ENCODE peak calls at places on chromosomes 4 and X, in seven cellular contexts. C is H9; F is CD8-positive, alpha-beta T cell; L is astrocyte; V is CD4-positive, alpha-beta memory T cell; U is pancreas; I is colonic mucosa. N is an unnamed sample. For H3K4me1, the result is how much of the 10 kb centered on the place peaks cover.

GRCh38 chr4:165394275-165394674 is 15.5 kb downstream of the CPE start:
- DNase-seq in L (peak), F (no peak), C (no peak), U (no peak), V (no peak), I (no peak), N (peak)

GRCh38 chr4:181832305-181832704 is 410.9 kb upstream of the TENM3 start:
- DNase-seq in F (no peak), U (no peak), V (no peak), I (no peak), C (no peak), L (no peak), N (no peak)

GRCh38 chr4:70709551-70710080 is 12.1 kb upstream of the RUFY3 start:
- DNase-seq in C (no peak), V (no peak), I (no peak), F (no peak), L (peak), U (no peak), N (no peak)

GRCh38 chr4:119299221-119300071 is 22.5 kb downstream of the FABP2 start:
- DNase-seq in I (peak), C (no peak), F (no peak), V (no peak), L (peak), U (no peak), N (peak)

GRCh38 chrX:153766098-153766817 is 2.2 kb downstream of the PLXNB3 start:
- DNase-seq in I (no peak), V (no peak), U (peak), L (peak), F (no peak), C (peak), N (no peak)

GRCh38 chr4:185718578-185719492 is 93.2 kb downstream of the SORBS2 start:
- DNase-seq in C (no peak), F (no peak), U (no peak), I (no peak), L (no peak), V (no peak), N (no peak)

GRCh38 chr4:183099537-183100297 is 660 bp downstream of the WWC2 start:
- DNase-seq in U (peak), C (peak), L (no peak), V (no peak), F (peak), I (no peak), N (no peak)

GRCh38 chr4:26204249-26204825 is 116.5 kb upstream of the RBPJ start:
- DNase-seq in C (no peak), U (no peak), V (peak), I (no peak), F (peak), L (no peak), N (peak)

GRCh38 chrX:110321670-110322069 is 3.8 kb upstream of the AMMECR1 start:
- DNase-seq in C (no peak), F (no peak), V (no peak), U (no peak), I (no peak), L (no peak), N (no peak)

GRCh38 chrX:45849261-45849660 is 648.6 kb upstream of the DIPK2B start:
- DNase-seq in V (peak), L (peak), I (no peak), C (no peak), U (no peak), F (no peak), N (no peak)

GRCh38 chr4:26566027-26566578 is 17.8 kb upstream of the TBC1D19 start:
- DNase-seq in L (no peak), U (no peak), F (no peak), I (no peak), V (no peak), C (no peak), N (no peak)

GRCh38 chr4:163191999-163192398 is 25.3 kb upstream of the NAF1 start:
- DNase-seq in I (no peak), C (no peak), F (no peak), V (no peak), U (no peak), L (no peak), N (no peak)

GRCh38 chr4:37981844-37982720 is 21.9 kb downstream of the PTTG2 start:
- DNase-seq in U (no peak), F (no peak), C (no peak), L (peak), I (no peak), V (no peak), N (no peak)

GRCh38 chrX:100316987-100317386 is 93.1 kb downstream of the PCDH19 start:
- DNase-seq in L (peak), I (no peak), C (no peak), U (no peak), V (no peak), F (no peak), N (no peak)

GRCh38 chr4:27239651-27240050 is 379.0 kb downstream of the STIM2 start:
- DNase-seq in V (no peak), C (no peak), L (peak), I (no peak), F (no peak), U (no peak), N (no peak)

GRCh38 chr4:14871676-14872430 is 130.4 kb upstream of the CPEB2 start:
- DNase-seq in I (no peak), C (peak), U (no peak), L (no peak), F (no peak), V (peak), N (peak)

GRCh38 chrX:149630681-149631292 is 805 bp downstream of the TMEM185A start:
- DNase-seq in C (no peak), F (no peak), V (no peak), L (peak), I (no peak), U (no peak), N (no peak)

GRCh38 chr4:108590776-108591175 is 29.6 kb upstream of the RPL34 start:
- DNase-seq in F (no peak), U (no peak), V (no peak), L (no peak), C (no peak), I (no peak), N (no peak)

GRCh38 chr4:36509816-36510215 is 228.4 kb downstream of the DTHD1 start:
- DNase-seq in I (no peak), V (no peak), U (no peak), F (no peak), L (no peak), C (no peak), N (no peak)

GRCh38 chrX:136210806-136211205 is 40.4 kb downstream of the MAP7D3 start:
- DNase-seq in U (no peak), F (no peak), V (no peak), L (no peak), I (no peak), C (no peak), N (no peak)

GRCh38 chrX:77087529-77088169 is 359.5 kb upstream of the FGF16 start:
- DNase-seq in V (no peak), L (peak), I (peak), C (no peak), U (no peak), F (no peak), N (no peak)

GRCh38 chr4:73589261-73589847 is 30.9 kb downstream of the RASSF6 start:
- DNase-seq in L (peak), V (no peak), I (no peak), U (no peak), C (no peak), F (no peak), N (no peak)

GRCh38 chr4:23855912-23856605 is 33.8 kb downstream of the PPARGC1A start:
- DNase-seq in F (no peak), C (no peak), V (no peak), L (peak), I (no peak), U (no peak), N (no peak)

GRCh38 chrX:52933976-52934703 is 24.2 kb downstream of the FAM156A start:
- DNase-seq in F (peak), L (peak), C (no peak), U (no peak), V (no peak), I (no peak), N (no peak)

GRCh38 chr4:18722748-18723191 is 701.2 kb upstream of the LCORL start:
- DNase-seq in C (no peak), L (no peak), F (no peak), V (no peak), I (no peak), U (no peak), N (no peak)

GRCh38 chr4:57265831-57266582 is 155.8 kb upstream of the IGFBP7 start:
- DNase-seq in L (no peak), U (no peak), I (no peak), F (no peak), V (no peak), C (peak), N (no peak)

GRCh38 chr4:107913283-107913899 is 18.0 kb upstream of the CYP2U1 start:
- DNase-seq in C (no peak), V (peak), U (no peak), I (peak), L (peak), F (no peak), N (peak)

GRCh38 chrX:69029696-69030245 is 135.5 kb downstream of the PJA1 start:
- DNase-seq in L (no peak), U (no peak), V (no peak), F (no peak), C (no peak), I (no peak), N (no peak)

GRCh38 chr4:184406915-184407314 is 67.4 kb downstream of the IRF2 start:
- DNase-seq in L (no peak), F (no peak), U (no peak), V (no peak), I (peak), C (no peak), N (no peak)

GRCh38 chrX:130171446-130172126 is at the start of gene RAB33A:
- DNase-seq in C (peak), V (peak), I (no peak), F (peak), U (peak), L (no peak), N (peak)

GRCh38 chr4:181213562-181213961 is 1029.6 kb upstream of the TENM3 start:
- DNase-seq in F (no peak), V (no peak), C (no peak), L (no peak), I (no peak), U (no peak), N (no peak)

GRCh38 chrX:133681416-133681815 is 266.1 kb upstream of the GPC4 start:
- DNase-seq in F (no peak), U (no peak), L (no peak), I (no peak), V (no peak), C (no peak), N (no peak)

GRCh38 chrX:1452497-1453389 is at the start of gene ASMTL:
- DNase-seq in U (peak), C (peak), L (peak), V (peak), F (peak), I (peak), N (peak)

GRCh38 chr4:79855081-79855480 is 217.9 kb downstream of the ANTXR2 start:
- DNase-seq in I (no peak), L (no peak), U (no peak), C (no peak), V (no peak), F (no peak), N (no peak)

GRCh38 chr4:40182041-40182440 is 14.8 kb upstream of the RHOH start:
- DNase-seq in U (no peak), F (no peak), I (peak), C (no peak), V (no peak), L (no peak), N (no peak)

GRCh38 chr4:53777244-53777984 is 186.1 kb upstream of the LNX1 start:
- DNase-seq in V (no peak), I (no peak), C (no peak), L (peak), U (no peak), F (no peak), N (no peak)

GRCh38 chr4:98741952-98742351 is 83.5 kb upstream of the TSPAN5 start:
- DNase-seq in F (no peak), V (no peak), I (no peak), U (no peak), C (no peak), L (no peak), N (no peak)

DNA sequence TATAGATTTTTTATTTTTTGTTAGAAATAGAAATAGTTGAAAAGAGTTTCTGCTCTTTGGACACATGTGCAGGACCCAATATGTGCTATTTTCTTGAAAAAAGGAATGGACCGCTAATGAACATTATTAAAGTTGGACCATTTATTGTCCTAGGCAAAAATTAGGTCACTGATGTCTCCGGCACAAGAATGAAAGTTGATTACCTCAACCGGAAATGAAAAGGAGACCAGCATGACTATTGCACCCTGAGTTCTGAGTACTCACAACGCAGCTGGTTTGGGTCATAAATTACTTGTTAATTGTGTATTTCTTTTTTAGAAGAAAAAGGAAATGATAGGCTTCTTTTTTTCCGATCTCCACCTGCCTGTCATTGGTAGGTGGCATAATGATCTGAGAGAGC is 232.6 kb downstream of the ARHGAP24 start:
- DNase-seq in V (no peak), U (no peak), I (no peak), C (no peak), L (no peak), F (no peak), N (no peak)
- H3K27ac ChIP-seq in V (no peak), U (no peak), I (no peak), C (no peak), L (no peak), F (no peak), N (no peak)

DNA sequence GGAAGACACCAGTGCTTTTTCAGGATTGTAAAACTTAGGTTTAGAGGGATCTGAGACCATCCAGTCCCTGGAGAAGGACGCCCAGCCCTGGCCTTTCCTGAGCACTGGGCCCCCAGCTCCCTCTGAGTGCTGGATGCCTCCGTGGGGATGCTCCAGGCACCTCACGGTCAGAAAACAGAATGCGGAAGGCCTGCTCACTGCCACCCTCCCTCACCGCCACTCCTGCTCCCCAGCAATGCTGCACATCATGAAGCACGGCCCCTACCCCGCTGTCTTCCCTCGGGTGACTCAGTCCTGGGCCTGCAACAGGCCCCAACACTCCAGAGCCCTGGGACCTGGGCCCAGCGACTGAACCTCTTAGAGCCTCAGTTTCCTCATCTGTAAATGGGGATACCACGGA is 26.2 kb downstream of the ABLIM2 start:
- DNase-seq in U (peak), L (no peak), I (no peak), C (no peak), V (no peak), F (no peak), N (no peak)
- H3K4me1 ChIP-seq in U (under half), L (under half), I (under half), C (under half), V (under half), F (under half), N (under half)

GRCh38 chrX:7711167-7711566 is 131.8 kb upstream of the VCX start:
- DNase-seq in F (no peak), U (no peak), L (no peak), C (no peak), I (no peak), V (no peak), N (no peak)
- H3K27ac ChIP-seq in F (no peak), U (no peak), L (no peak), C (no peak), I (no peak), V (no peak), N (no peak)

GRCh38 chr4:139557506-139558110 is 1.6 kb upstream of the SETD7 start:
- DNase-seq in V (no peak), I (peak), C (no peak), L (no peak), F (no peak), U (no peak), N (no peak)
- H3K4me1 ChIP-seq in V (half or more), I (under half), C (under half), L (under half), F (under half), U (under half), N (half or more)

GRCh38 chr4:141636077-141636770 is at the start of gene IL15:
- DNase-seq in F (peak), L (no peak), I (peak), V (peak), C (peak), U (peak), N (peak)
- H3K27ac ChIP-seq in F (peak), L (peak), I (peak), V (peak), C (no peak), U (peak), N (no peak)

GRCh38 chrX:106730385-106730784 is 3.9 kb downstream of the RNF128 start:
- DNase-seq in L (no peak), F (no peak), U (no peak), I (no peak), V (no peak), C (no peak), N (no peak)

GRCh38 chrX:106728337-106728736 is 1.8 kb downstream of the RNF128 start:
- DNase-seq in V (no peak), C (no peak), I (no peak), F (no peak), L (no peak), U (no peak), N (no peak)

GRCh38 chrX:106731590-106731989 is 5.1 kb downstream of the RNF128 start:
- DNase-seq in F (no peak), V (no peak), U (no peak), L (no peak), I (no peak), C (no peak), N (no peak)

GRCh38 chrX:106726485-106727437 is at the start of gene RNF128:
- DNase-seq in L (peak), F (no peak), V (no peak), U (peak), I (peak), C (peak), N (peak)
- H3K4me1 ChIP-seq in L (under half), F (under half), V (under half), U (under half), I (under half), C (under half), N (under half)

N was measured in CD4-positive, CD25-positive, alpha-beta regulatory T cell.